ENCODE peak calls at places on chromosomes 7 and 10, in seven cellular contexts. T is adrenal gland, C is NCI-H345, M is globus pallidus, G is AG20443, Q is endothelial cell of umbilical vein, J is activated T-cell treated with anti-CD3 and anti-CD28 coated beads for 1 hour. R is an unnamed sample.
A peak's percentile ranks its signal among the peaks of the same experiment; 100 is the strongest.

GRCh38 chr7:124553485-124553884 is 212.1 kb downstream of the GPR37 start:
- DNase-seq in T (no peak), C (no peak), M (no peak), G (no peak), Q (no peak), J (no peak), R (no peak)

GRCh38 chr7:35725280-35725680 is 30.3 kb upstream of the HERPUD2 start:
- DNase-seq in T (no peak), C (no peak), M (no peak), G (no peak), Q (no peak), J (peak; percentile 40), R (peak; percentile 63)

GRCh38 chr10:17021661-17022060 is 108.0 kb downstream of the CUBN start:
- DNase-seq in T (no peak), C (no peak), M (no peak), G (no peak), Q (no peak), J (no peak), R (no peak)

GRCh38 chr7:156903232-156903909 is 10.4 kb upstream of the LMBR1 start:
- DNase-seq in T (peak; percentile 84), C (no peak), M (no peak), G (no peak), Q (peak; percentile 81), J (peak; percentile 17), R (no peak)

GRCh38 chr7:35848728-35849127 is 47.9 kb downstream of the SEPTIN7 start:
- DNase-seq in T (no peak), C (no peak), M (no peak), G (no peak), Q (no peak), J (no peak), R (no peak)

GRCh38 chr10:1942478-1942877 is 205.2 kb upstream of the ADARB2 start:
- DNase-seq in T (no peak), C (no peak), M (no peak), G (no peak), Q (no peak), J (no peak), R (no peak)

GRCh38 chr7:55593515-55594318 is 21.4 kb upstream of the VOPP1 start:
- DNase-seq in T (peak; percentile 78), C (peak; percentile 74), M (peak; percentile 32), G (peak; percentile 77), Q (peak; percentile 41), J (peak; percentile 74), R (peak; percentile 76)

GRCh38 chr10:116710021-116710420 is 32.3 kb downstream of the HSPA12A start:
- DNase-seq in T (no peak), C (no peak), M (no peak), G (no peak), Q (no peak), J (no peak), R (no peak)

GRCh38 chr10:4771554-4772201 is 54.3 kb upstream of the AKR1E2 start:
- DNase-seq in T (no peak), C (no peak), M (no peak), G (peak; percentile 33), Q (no peak), J (no peak), R (no peak)

GRCh38 chr7:47383696-47384445 is 198.0 kb downstream of the TNS3 start:
- DNase-seq in T (no peak), C (no peak), M (no peak), G (no peak), Q (no peak), J (no peak), R (no peak)

GRCh38 chr10:89032141-89032814 is 41.7 kb downstream of the FAS start:
- DNase-seq in T (no peak), C (no peak), M (no peak), G (peak; percentile 16), Q (peak; percentile 73), J (no peak), R (no peak)

R was measured in T-helper 9 cell.